ENCODE peak calls at places on chromosomes 13 and 19, in ten cellular contexts. O, K, R, C, X, L, W, G, S and Q are unnamed samples.

GRCh38 chr19:35446194-35446593 is 1.9 kb upstream of the FFAR2 start:
- DNase-seq in O (no peak), K (no peak), R (no peak), C (no peak), X (no peak), L (no peak), W (no peak), G (no peak), S (no peak), Q (no peak)

GRCh38 chr19:45352471-45352870 is 11.9 kb downstream of the KLC3 start:
- DNase-seq in O (no peak), K (no peak), R (no peak), C (no peak), X (no peak), L (no peak), W (no peak), G (no peak), S (no peak), Q (no peak)

GRCh38 chr19:31140717-31141116 is 208.5 kb downstream of the TSHZ3 start:
- DNase-seq in O (no peak), K (no peak), R (no peak), C (no peak), X (no peak), L (no peak), W (no peak), G (no peak), S (no peak), Q (no peak)

GRCh38 chr19:51799311-51799997 is 4.5 kb downstream of the FPR3 start:
- DNase-seq in O (peak), K (peak), R (peak), C (peak), X (no peak), L (peak), W (peak), G (no peak), S (peak), Q (peak)

GRCh38 chr13:32989331-32989730 is 26.9 kb upstream of the KL start:
- DNase-seq in O (no peak), K (no peak), R (no peak), C (no peak), X (no peak), L (no peak), W (no peak), G (no peak), S (no peak), Q (no peak)

GRCh38 chr19:19642506-19643157 is 825 bp downstream of the GMIP start:
- DNase-seq in O (no peak), K (peak), R (peak), C (peak), X (no peak), L (peak), W (peak), G (no peak), S (no peak), Q (no peak)

GRCh38 chr13:35549481-35549880 is 73.0 kb upstream of the MAB21L1 start:
- DNase-seq in O (no peak), K (no peak), R (no peak), C (no peak), X (peak), L (no peak), W (no peak), G (no peak), S (no peak), Q (no peak)

GRCh38 chr19:43820098-43820860 is 6.8 kb upstream of the ZNF283 start:
- DNase-seq in O (no peak), K (no peak), R (no peak), C (no peak), X (no peak), L (peak), W (no peak), G (no peak), S (no peak), Q (peak)

GRCh38 chr13:51180853-51181511 is 41.2 kb upstream of the FAM124A start:
- DNase-seq in O (no peak), K (no peak), R (no peak), C (no peak), X (no peak), L (no peak), W (no peak), G (peak), S (peak), Q (no peak)

GRCh38 chr19:6475321-6476108 is 6.1 kb downstream of the DENND1C start:
- DNase-seq in O (no peak), K (no peak), R (peak), C (no peak), X (no peak), L (peak), W (no peak), G (peak), S (no peak), Q (no peak)

GRCh38 chr19:12833747-12834417 is 497 bp downstream of the RTBDN start:
- DNase-seq in O (peak), K (peak), R (no peak), C (no peak), X (no peak), L (peak), W (peak), G (peak), S (no peak), Q (no peak)

GRCh38 chr13:32969516-32969941 is 46.7 kb upstream of the KL start:
- DNase-seq in O (no peak), K (no peak), R (no peak), C (no peak), X (peak), L (no peak), W (no peak), G (no peak), S (no peak), Q (no peak)

GRCh38 chr19:31545766-31546165 is 196.5 kb upstream of the TSHZ3 start:
- DNase-seq in O (no peak), K (no peak), R (no peak), C (no peak), X (no peak), L (no peak), W (no peak), G (no peak), S (no peak), Q (no peak)

GRCh38 chr13:41691276-41691675 is 233.9 kb downstream of the RGCC start:
- DNase-seq in O (no peak), K (no peak), R (no peak), C (no peak), X (no peak), L (no peak), W (no peak), G (no peak), S (no peak), Q (no peak)

GRCh38 chr13:73578251-73578875 is 519.6 kb downstream of the KLF5 start:
- DNase-seq in O (no peak), K (no peak), R (no peak), C (no peak), X (no peak), L (no peak), W (no peak), G (no peak), S (no peak), Q (no peak)

GRCh38 chr13:27472941-27473340 is 22.6 kb upstream of the MTIF3 start:
- DNase-seq in O (no peak), K (no peak), R (no peak), C (no peak), X (no peak), L (no peak), W (no peak), G (no peak), S (no peak), Q (no peak)

GRCh38 chr13:23433171-23434153 is at the start of gene SACS:
- DNase-seq in O (no peak), K (no peak), R (no peak), C (no peak), X (no peak), L (peak), W (no peak), G (peak), S (peak), Q (peak)

GRCh38 chr13:26619321-26619720 is 61.8 kb downstream of the WASF3 start:
- DNase-seq in O (no peak), K (no peak), R (no peak), C (no peak), X (no peak), L (no peak), W (no peak), G (no peak), S (no peak), Q (no peak)

GRCh38 chr13:77507931-77508776 is 27.4 kb upstream of the SCEL start:
- DNase-seq in O (no peak), K (no peak), R (no peak), C (no peak), X (no peak), L (no peak), W (no peak), G (no peak), S (peak), Q (no peak)

GRCh38 chr19:50020481-50020880 is 4.7 kb downstream of the VRK3 start:
- DNase-seq in O (no peak), K (no peak), R (no peak), C (no peak), X (no peak), L (no peak), W (no peak), G (no peak), S (no peak), Q (no peak)

GRCh38 chr13:35856084-35856483 is 275.1 kb downstream of the DCLK1 start:
- DNase-seq in O (no peak), K (no peak), R (no peak), C (no peak), X (no peak), L (no peak), W (no peak), G (no peak), S (no peak), Q (no peak)

GRCh38 chr19:13621413-13621812 is 115.1 kb upstream of the CACNA1A start:
- DNase-seq in O (no peak), K (no peak), R (no peak), C (no peak), X (no peak), L (no peak), W (peak), G (no peak), S (no peak), Q (no peak)

GRCh38 chr13:30870049-30870884 is 35.8 kb upstream of the MEDAG start:
- DNase-seq in O (peak), K (peak), R (peak), C (peak), X (no peak), L (no peak), W (peak), G (peak), S (no peak), Q (peak)

GRCh38 chr13:30017880-30018279 is 167.5 kb upstream of the UBL3 start:
- DNase-seq in O (no peak), K (no peak), R (no peak), C (no peak), X (no peak), L (no peak), W (no peak), G (no peak), S (no peak), Q (no peak)

GRCh38 chr13:30355405-30355741 is 48.0 kb upstream of the KATNAL1 start:
- DNase-seq in O (peak), K (no peak), R (peak), C (no peak), X (no peak), L (peak), W (peak), G (peak), S (no peak), Q (no peak)

GRCh38 chr19:55461974-55462628 is 659 bp upstream of the ISOC2 start:
- DNase-seq in O (no peak), K (no peak), R (no peak), C (no peak), X (no peak), L (peak), W (peak), G (no peak), S (no peak), Q (no peak)
- TF ChIP-seq POLR2AphosphoS5 in O (peak), K (no peak), R (peak), C (no peak), X (no peak), L (peak), W (peak), G (no peak), S (no peak), Q (no peak)

GRCh38 chr19:47019431-47020041 is at the start of gene NPAS1:
- DNase-seq in O (no peak), K (no peak), R (no peak), C (no peak), X (no peak), L (peak), W (peak), G (peak), S (peak), Q (no peak)
- H3K4me3 ChIP-seq in O (peak), K (peak), R (peak), C (peak), X (no peak), L (peak), W (peak), G (peak), S (peak), Q (no peak)

GRCh38 chr13:48653074-48654054 is at the start of gene CYSLTR2:
- DNase-seq in O (no peak), K (no peak), R (no peak), C (no peak), X (peak), L (peak), W (no peak), G (no peak), S (peak), Q (no peak)
- TF ChIP-seq EP300 in O (no peak), K (no peak), R (no peak), C (no peak), X (no peak), L (peak), W (no peak), G (no peak), S (no peak), Q (no peak)

GRCh38 chr19:4173479-4174211 is 8.7 kb downstream of the SIRT6 start:
- DNase-seq in O (no peak), K (no peak), R (no peak), C (no peak), X (no peak), L (peak), W (no peak), G (no peak), S (no peak), Q (no peak)
- TF ChIP-seq POLR2AphosphoS5 in O (no peak), K (no peak), R (no peak), C (no peak), X (no peak), L (no peak), W (no peak), G (no peak), S (no peak), Q (no peak)

GRCh38 chr19:17556995-17557394 is 1.5 kb downstream of the COLGALT1 start:
- DNase-seq in O (no peak), K (no peak), R (no peak), C (no peak), X (no peak), L (no peak), W (no peak), G (no peak), S (no peak), Q (no peak)
- H3K4me3 ChIP-seq in O (peak), K (peak), R (no peak), C (peak), X (peak), L (no peak), W (peak), G (no peak), S (peak), Q (no peak)

GRCh38 chr19:53467138-53467502 is 413 bp upstream of the ZNF813 start:
- DNase-seq in O (no peak), K (peak), R (peak), C (no peak), X (no peak), L (peak), W (no peak), G (no peak), S (no peak), Q (peak)
- TF ChIP-seq EP300 in O (no peak), K (no peak), R (no peak), C (no peak), X (no peak), L (no peak), W (no peak), G (no peak), S (no peak), Q (no peak)

GRCh38 chr19:57706346-57706745 is 2.7 kb downstream of the ZNF154 start:
- DNase-seq in O (no peak), K (no peak), R (no peak), C (no peak), X (no peak), L (no peak), W (no peak), G (no peak), S (no peak), Q (no peak)

GRCh38 chr19:57709616-57710015 is 612 bp upstream of the ZNF154 start:
- DNase-seq in O (no peak), K (no peak), R (no peak), C (no peak), X (no peak), L (no peak), W (no peak), G (peak), S (no peak), Q (no peak)

GRCh38 chr19:57712222-57712621 is 3.2 kb upstream of the ZNF154 start:
- DNase-seq in O (no peak), K (no peak), R (no peak), C (no peak), X (no peak), L (no peak), W (no peak), G (no peak), S (no peak), Q (no peak)

GRCh38 chr19:57708641-57709354 is at the start of gene ZNF154:
- DNase-seq in O (no peak), K (peak), R (peak), C (no peak), X (no peak), L (no peak), W (no peak), G (peak), S (no peak), Q (peak)
- TF ChIP-seq POLR2AphosphoS5 in O (no peak), K (no peak), R (no peak), C (no peak), X (no peak), L (no peak), W (no peak), G (no peak), S (peak), Q (no peak)

DNA sequence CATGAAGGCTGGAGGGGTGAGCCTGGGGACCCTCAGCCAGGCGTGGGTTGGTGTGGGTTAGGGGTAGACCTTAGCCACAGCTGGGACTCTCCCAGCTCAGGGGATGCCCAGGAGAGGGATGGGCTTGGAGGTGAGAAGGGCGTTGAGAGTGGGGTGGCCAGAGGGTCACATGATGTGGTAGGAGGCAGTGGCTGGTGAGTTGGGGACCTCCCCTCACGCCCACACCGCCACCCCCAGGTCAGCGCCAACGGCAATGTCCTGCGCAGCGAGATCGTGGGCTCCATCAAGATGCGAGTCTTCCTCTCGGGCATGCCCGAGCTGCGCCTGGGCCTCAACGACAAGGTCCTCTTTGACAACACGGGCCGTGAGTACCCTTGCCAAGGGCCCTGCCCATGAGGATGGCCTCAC is 28.5 kb downstream of the AP1M1 start:
- DNase-seq in O (no peak), K (no peak), R (no peak), C (no peak), X (no peak), L (no peak), W (no peak), G (no peak), S (no peak), Q (no peak)
- H3K4me3 ChIP-seq in O (no peak), K (no peak), R (no peak), C (no peak), X (no peak), L (no peak), W (no peak), G (no peak), S (no peak), Q (no peak)

DNA sequence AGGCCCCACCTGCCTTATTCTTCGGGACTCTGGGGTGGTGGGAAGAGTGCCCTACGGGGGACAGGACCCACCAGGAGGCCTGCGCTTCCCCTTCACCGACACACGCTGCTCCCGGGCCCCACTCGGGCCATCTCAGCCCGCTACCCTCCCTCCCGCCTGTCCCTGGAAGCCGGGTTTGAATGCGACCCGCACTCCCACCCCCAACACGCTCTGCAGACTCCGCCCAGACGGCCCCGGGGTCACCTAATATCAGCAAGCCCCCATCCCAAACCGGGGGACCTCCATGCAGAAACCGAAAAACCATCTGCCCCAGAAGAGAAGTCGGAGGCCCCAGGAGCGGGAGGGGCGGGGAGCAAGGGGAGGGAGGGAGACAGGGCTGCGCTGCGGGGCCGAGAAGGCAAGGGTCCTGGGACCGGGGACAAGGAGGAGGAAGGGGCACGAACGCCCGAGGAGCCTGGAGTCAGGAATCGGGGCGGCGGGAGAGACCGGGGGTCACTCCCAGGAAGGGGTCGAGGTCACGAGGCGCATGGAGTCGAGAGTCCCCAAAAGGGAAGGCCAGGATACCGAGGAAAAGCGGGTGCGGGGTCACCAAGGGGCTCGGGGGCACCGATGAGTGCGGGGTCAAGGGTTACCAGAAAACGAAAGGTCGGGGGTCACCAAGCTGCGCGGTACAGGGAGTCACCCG is 766 bp downstream of the SBNO2 start:
- DNase-seq in O (no peak), K (no peak), R (no peak), C (peak), X (no peak), L (peak), W (peak), G (no peak), S (no peak), Q (peak)
- TF ChIP-seq EP300 in O (no peak), K (no peak), R (no peak), C (no peak), X (no peak), L (no peak), W (no peak), G (no peak), S (no peak), Q (no peak)

GRCh38 chr19:7636691-7637373 is at the start of gene STXBP2:
- DNase-seq in O (peak), K (peak), R (peak), C (no peak), X (peak), L (peak), W (peak), G (peak), S (no peak), Q (no peak)
- TF ChIP-seq POLR2AphosphoS5 in O (peak), K (peak), R (peak), C (no peak), X (peak), L (no peak), W (peak), G (peak), S (peak), Q (no peak)